ENCODE peak calls at places on chromosomes 4 and X, in seven cellular contexts. W, C, B, M, J, Y and R are unnamed samples.

GRCh38 chr4:139559692-139560091 is 3.7 kb upstream of the SETD7 start:
- DNase-seq in W (no peak), C (no peak), B (no peak), M (no peak), J (no peak), Y (no peak), R (no peak)

GRCh38 chr4:145436793-145437192 is 44.9 kb upstream of the SMAD1 start:
- DNase-seq in W (no peak), C (no peak), B (no peak), M (no peak), J (no peak), Y (no peak), R (peak; percentile 3)

GRCh38 chr4:145546556-145546955 is 64.9 kb downstream of the SMAD1 start:
- DNase-seq in W (no peak), C (peak; percentile 64), B (no peak), M (no peak), J (no peak), Y (no peak), R (no peak)

GRCh38 chrX:73855546-73855945 is 292.5 kb downstream of the CHIC1 start:
- DNase-seq in W (peak; percentile 64), C (peak; percentile 66), B (no peak), M (peak; percentile 22), J (peak; percentile 58), Y (peak; percentile 46), R (peak; percentile 26)

GRCh38 chrX:39874202-39874816 is 223.4 kb downstream of the BCOR start:
- DNase-seq in W (no peak), C (peak; percentile 41), B (no peak), M (no peak), J (no peak), Y (no peak), R (no peak)

GRCh38 chr4:149296503-149296902 is 519.1 kb downstream of the IQCM start:
- DNase-seq in W (no peak), C (no peak), B (no peak), M (no peak), J (no peak), Y (no peak), R (peak; percentile 15)

GRCh38 chrX:77900688-77901087 is 1.4 kb downstream of the COX7B start:
- DNase-seq in W (no peak), C (no peak), B (no peak), M (no peak), J (no peak), Y (no peak), R (no peak)

GRCh38 chr4:122588453-122589238 is 32.2 kb downstream of the IL21 start:
- DNase-seq in W (no peak), C (no peak), B (no peak), M (no peak), J (peak; percentile 20), Y (no peak), R (no peak)

GRCh38 chr4:133003169-133003568 is 145.9 kb upstream of the PCDH10 start:
- DNase-seq in W (no peak), C (no peak), B (no peak), M (no peak), J (no peak), Y (no peak), R (no peak)

GRCh38 chr4:121551271-121551670 is 145.5 kb downstream of the ANXA5 start:
- DNase-seq in W (no peak), C (peak; percentile 28), B (no peak), M (no peak), J (no peak), Y (no peak), R (peak; percentile 66)

GRCh38 chrX:120358687-120359086 is 3.2 kb upstream of the ATP1B4 start:
- DNase-seq in W (peak; percentile 23), C (no peak), B (peak; percentile 27), M (no peak), J (peak; percentile 10), Y (no peak), R (no peak)

GRCh38 chr4:139223682-139224317 is 46.8 kb upstream of the ELF2 start:
- DNase-seq in W (no peak), C (peak; percentile 52), B (no peak), M (no peak), J (peak; percentile 39), Y (no peak), R (peak; percentile 54)

GRCh38 chr4:53601251-53601764 is 10.0 kb upstream of the LNX1 start:
- DNase-seq in W (no peak), C (peak; percentile 29), B (peak; percentile 94), M (no peak), J (no peak), Y (no peak), R (no peak)

GRCh38 chr4:3388461-3389185 is 53.1 kb upstream of the HGFAC start:
- DNase-seq in W (no peak), C (peak; percentile 41), B (no peak), M (no peak), J (peak; percentile 78), Y (no peak), R (no peak)

GRCh38 chr4:83170952-83171399 is 56.4 kb upstream of the PLAC8 start:
- DNase-seq in W (no peak), C (peak; percentile 29), B (no peak), M (no peak), J (no peak), Y (no peak), R (peak; percentile 30)

GRCh38 chrX:150680974-150681373 is 12.2 kb upstream of the MTMR1 start:
- DNase-seq in W (no peak), C (peak; percentile 45), B (no peak), M (no peak), J (no peak), Y (no peak), R (no peak)

GRCh38 chrX:149469406-149469805 is 35.7 kb downstream of the IDS start:
- DNase-seq in W (no peak), C (no peak), B (no peak), M (no peak), J (no peak), Y (no peak), R (no peak)

GRCh38 chrX:129719931-129720520 is 18.8 kb upstream of the XPNPEP2 start:
- DNase-seq in W (no peak), C (peak; percentile 72), B (no peak), M (no peak), J (no peak), Y (no peak), R (no peak)

GRCh38 chrX:71103110-71103983 is 3.2 kb downstream of the CXorf65 start:
- DNase-seq in W (no peak), C (no peak), B (no peak), M (peak; percentile 36), J (no peak), Y (peak; percentile 53), R (no peak)

GRCh38 chr4:123599061-123599919 is 202.7 kb downstream of the SPRY1 start:
- DNase-seq in W (no peak), C (peak; percentile 14), B (no peak), M (no peak), J (peak; percentile 17), Y (no peak), R (peak; percentile 37)

GRCh38 chr4:147546341-147546740 is 65.4 kb downstream of the EDNRA start:
- DNase-seq in W (no peak), C (peak; percentile 94), B (no peak), M (no peak), J (peak; percentile 73), Y (no peak), R (peak; percentile 6)

GRCh38 chr4:9949573-9949972 is 71.7 kb downstream of the SLC2A9 start:
- DNase-seq in W (no peak), C (no peak), B (no peak), M (no peak), J (no peak), Y (no peak), R (no peak)

GRCh38 chr4:169649545-169650226 is 29.3 kb downstream of the CLCN3 start:
- DNase-seq in W (no peak), C (no peak), B (no peak), M (no peak), J (no peak), Y (no peak), R (no peak)

GRCh38 chrX:78548012-78548411 is 111.1 kb downstream of the RTL3 start:
- DNase-seq in W (no peak), C (no peak), B (no peak), M (no peak), J (peak; percentile 13), Y (no peak), R (no peak)

GRCh38 chr4:53925050-53925605 is 139.3 kb downstream of the CHIC2 start:
- DNase-seq in W (no peak), C (no peak), B (no peak), M (no peak), J (no peak), Y (no peak), R (no peak)

GRCh38 chrX:109049903-109050302 is 313.5 kb upstream of the IRS4 start:
- DNase-seq in W (no peak), C (no peak), B (no peak), M (no peak), J (no peak), Y (no peak), R (no peak)

GRCh38 chrX:12894074-12894691 is 12.2 kb upstream of the TLR8 start:
- DNase-seq in W (peak; percentile 35), C (peak; percentile 43), B (peak; percentile 9), M (peak; percentile 8), J (peak; percentile 28), Y (peak; percentile 15), R (no peak)

GRCh38 chr4:77804471-77804870 is 14.7 kb downstream of the CNOT6L start:
- DNase-seq in W (no peak), C (no peak), B (no peak), M (no peak), J (no peak), Y (no peak), R (no peak)

GRCh38 chr4:87053802-87054767 is 119.3 kb downstream of the AFF1 start:
- DNase-seq in W (no peak), C (no peak), B (no peak), M (no peak), J (no peak), Y (no peak), R (no peak)

GRCh38 chr4:40785727-40786126 is 36.0 kb downstream of the NSUN7 start:
- DNase-seq in W (no peak), C (no peak), B (no peak), M (no peak), J (no peak), Y (no peak), R (no peak)

GRCh38 chr4:89254847-89255246 is 52.8 kb downstream of the GPRIN3 start:
- DNase-seq in W (no peak), C (peak; percentile 36), B (no peak), M (peak; percentile 22), J (peak; percentile 55), Y (peak; percentile 49), R (peak; percentile 3)

GRCh38 chr4:118313098-118313497 is 39.7 kb downstream of the PRSS12 start:
- DNase-seq in W (no peak), C (no peak), B (no peak), M (no peak), J (no peak), Y (no peak), R (no peak)

GRCh38 chrX:76427560-76428242 is at the start of gene MAGEE1:
- DNase-seq in W (peak; percentile 76), C (peak; percentile 41), B (no peak), M (peak; percentile 75), J (peak; percentile 89), Y (peak; percentile 70), R (peak; percentile 42)

GRCh38 chr4:2135083-2135482 is 76.0 kb downstream of the NAT8L start:
- DNase-seq in W (no peak), C (peak; percentile 63), B (peak; percentile 59), M (no peak), J (peak; percentile 39), Y (no peak), R (peak; percentile 6)

GRCh38 chrX:53000447-53001208 is 42.3 kb upstream of the FAM156A start:
- DNase-seq in W (no peak), C (no peak), B (no peak), M (no peak), J (no peak), Y (no peak), R (peak; percentile 11)

GRCh38 chrX:39452404-39452803 is 645.4 kb downstream of the BCOR start:
- DNase-seq in W (no peak), C (no peak), B (no peak), M (no peak), J (no peak), Y (no peak), R (no peak)

GRCh38 chr4:169765845-169766244 is 8.1 kb upstream of the HPF1 start:
- DNase-seq in W (no peak), C (no peak), B (no peak), M (no peak), J (no peak), Y (no peak), R (no peak)